ENCODE peak calls at places on chromosomes 11 and 22, in nine cellular contexts. I is esophagus squamous epithelium, C is MM.1S, K is suprapubic skin, Z is neural progenitor cell, O is ovary, E is H9, F is left ventricle myocardium inferior, U is sigmoid colon. P is an unnamed sample. For H3K4me1, the result is how much of the 10 kb centered on the place peaks cover.

GRCh38 chr11:74366576-74366975 is 31.7 kb downstream of the PGM2L1 start:
- DNase-seq in I (no peak), C (no peak), K (no peak), Z (peak), O (no peak), E (no peak), F (no peak), U (no peak), P (no peak)

GRCh38 chr22:20805972-20806471 is 32.1 kb downstream of the SERPIND1 start:
- DNase-seq in I (no peak), C (no peak), K (peak), Z (no peak), O (no peak), E (no peak), F (no peak), U (no peak), P (no peak)

GRCh38 chr22:41830174-41830573 is 2.7 kb upstream of the SREBF2 start:
- DNase-seq in I (no peak), C (no peak), K (no peak), Z (no peak), O (no peak), E (peak), F (no peak), U (no peak), P (no peak)

GRCh38 chr11:44978279-44978960 is 27.7 kb upstream of the TP53I11 start:
- DNase-seq in I (no peak), C (no peak), K (no peak), Z (no peak), O (no peak), E (no peak), F (no peak), U (no peak), P (no peak)

GRCh38 chr11:61976420-61976800 is 9.0 kb upstream of the FTH1 start:
- DNase-seq in I (no peak), C (no peak), K (no peak), Z (no peak), O (no peak), E (no peak), F (no peak), U (no peak), P (no peak)

GRCh38 chr22:41401781-41402648 is 20.3 kb downstream of the TEF start:
- DNase-seq in I (no peak), C (no peak), K (no peak), Z (peak), O (peak), E (no peak), F (peak), U (peak), P (peak)

GRCh38 chr22:36816635-36817428 is at the start of gene PVALB:
- DNase-seq in I (no peak), C (peak), K (no peak), Z (peak), O (peak), E (no peak), F (peak), U (no peak), P (peak)

GRCh38 chr11:47143322-47143721 is 33.4 kb downstream of the ARFGAP2 start:
- DNase-seq in I (no peak), C (no peak), K (no peak), Z (no peak), O (no peak), E (no peak), F (peak), U (peak), P (no peak)

GRCh38 chr11:22703040-22703439 is 36.6 kb downstream of the GAS2 start:
- DNase-seq in I (no peak), C (no peak), K (no peak), Z (peak), O (no peak), E (no peak), F (no peak), U (no peak), P (peak)

GRCh38 chr11:99632969-99633368 is 612.2 kb downstream of the CNTN5 start:
- DNase-seq in I (no peak), C (no peak), K (no peak), Z (no peak), O (no peak), E (no peak), F (no peak), U (no peak), P (no peak)

GRCh38 chr22:36563444-36563843 is 34.5 kb upstream of the EIF3D start:
- DNase-seq in I (no peak), C (no peak), K (no peak), Z (no peak), O (no peak), E (no peak), F (no peak), U (no peak), P (no peak)

GRCh38 chr11:30729187-30729713 is 143.1 kb upstream of the MPPED2 start:
- DNase-seq in I (no peak), C (no peak), K (no peak), Z (no peak), O (no peak), E (no peak), F (no peak), U (no peak), P (no peak)

GRCh38 chr11:19982761-19983495 is 177.3 kb downstream of the DBX1 start:
- DNase-seq in I (no peak), C (no peak), K (no peak), Z (no peak), O (no peak), E (no peak), F (no peak), U (no peak), P (no peak)

GRCh38 chr22:19470010-19470409 is 9.0 kb downstream of the UFD1 start:
- DNase-seq in I (no peak), C (no peak), K (no peak), Z (no peak), O (no peak), E (no peak), F (no peak), U (no peak), P (no peak)

GRCh38 chr22:21444701-21445436 is 22.3 kb upstream of the TMEM191C start:
- DNase-seq in I (no peak), C (no peak), K (peak), Z (no peak), O (peak), E (peak), F (no peak), U (peak), P (no peak)

GRCh38 chr11:17991799-17992433 is 20.9 kb downstream of the SERGEF start:
- DNase-seq in I (no peak), C (peak), K (no peak), Z (peak), O (peak), E (no peak), F (no peak), U (no peak), P (peak)

GRCh38 chr22:42939451-42939881 is 75.5 kb downstream of the PACSIN2 start:
- DNase-seq in I (no peak), C (no peak), K (no peak), Z (no peak), O (no peak), E (no peak), F (no peak), U (no peak), P (no peak)
- H3K4me1 ChIP-seq in I (half or more), C (under half), K (half or more), Z (under half), O (under half), E (under half), F (half or more), U (under half), P (under half)

GRCh38 chr11:124756753-124757227 is 4.7 kb upstream of the VSIG2 start:
- DNase-seq in I (no peak), C (no peak), K (no peak), Z (no peak), O (no peak), E (no peak), F (no peak), U (no peak), P (no peak)

GRCh38 chr11:124759268-124760204 is 2.6 kb downstream of the ESAM start:
- DNase-seq in I (no peak), C (no peak), K (peak), Z (peak), O (no peak), E (peak), F (peak), U (no peak), P (no peak)

GRCh38 chr11:124756033-124756752 is 4.1 kb upstream of the VSIG2 start:
- DNase-seq in I (no peak), C (no peak), K (no peak), Z (no peak), O (no peak), E (no peak), F (no peak), U (no peak), P (no peak)

GRCh38 chr11:124758355-124759267 is 3.5 kb downstream of the ESAM start:
- DNase-seq in I (no peak), C (peak), K (peak), Z (peak), O (peak), E (peak), F (peak), U (peak), P (peak)

GRCh38 chr11:124757320-124757719 is 4.8 kb downstream of the ESAM start:
- DNase-seq in I (no peak), C (no peak), K (no peak), Z (no peak), O (no peak), E (no peak), F (no peak), U (no peak), P (no peak)
- H3K4me1 ChIP-seq in I (half or more), C (under half), K (under half), Z (under half), O (under half), E (under half), F (half or more), U (under half), P (under half)

GRCh38 chr11:13681470-13681869 is 13.0 kb downstream of the FAR1 start:
- DNase-seq in I (no peak), C (no peak), K (no peak), Z (no peak), O (no peak), E (no peak), F (no peak), U (no peak), P (peak)
- H3K4me1 ChIP-seq in I (half or more), C (under half), K (under half), Z (under half), O (under half), E (under half), F (half or more), U (under half), P (under half)

GRCh38 chr11:118620529-118621070 is 13.2 kb downstream of the PHLDB1 start:
- DNase-seq in I (no peak), C (no peak), K (no peak), Z (no peak), O (no peak), E (peak), F (peak), U (no peak), P (no peak)
- H3K4me1 ChIP-seq in I (half or more), C (under half), K (half or more), Z (half or more), O (under half), E (under half), F (half or more), U (under half), P (under half)

DNA sequence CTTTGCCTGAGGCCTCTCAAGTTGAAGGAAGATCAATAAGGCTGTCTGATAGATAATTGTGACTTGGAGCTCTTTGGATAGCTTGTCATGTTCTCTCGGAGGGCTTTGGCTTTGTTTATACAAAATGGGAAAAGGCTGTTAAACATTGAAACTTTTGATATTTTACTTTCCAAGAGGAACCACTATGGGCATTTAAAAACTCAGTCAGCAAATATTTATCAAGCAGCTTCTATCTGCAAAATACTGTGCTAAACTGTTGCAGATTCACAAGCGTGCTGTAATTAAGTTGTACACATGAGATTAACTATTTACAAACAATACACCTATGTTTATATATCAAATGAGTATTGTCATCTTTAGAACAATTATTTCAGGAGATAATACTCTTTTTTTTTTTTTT is 34.5 kb upstream of the SORL1 start:
- DNase-seq in I (no peak), C (no peak), K (no peak), Z (no peak), O (no peak), E (no peak), F (no peak), U (no peak), P (no peak)
- H3K4me1 ChIP-seq in I (under half), C (under half), K (under half), Z (under half), O (under half), E (under half), F (under half), U (under half), P (under half)

DNA sequence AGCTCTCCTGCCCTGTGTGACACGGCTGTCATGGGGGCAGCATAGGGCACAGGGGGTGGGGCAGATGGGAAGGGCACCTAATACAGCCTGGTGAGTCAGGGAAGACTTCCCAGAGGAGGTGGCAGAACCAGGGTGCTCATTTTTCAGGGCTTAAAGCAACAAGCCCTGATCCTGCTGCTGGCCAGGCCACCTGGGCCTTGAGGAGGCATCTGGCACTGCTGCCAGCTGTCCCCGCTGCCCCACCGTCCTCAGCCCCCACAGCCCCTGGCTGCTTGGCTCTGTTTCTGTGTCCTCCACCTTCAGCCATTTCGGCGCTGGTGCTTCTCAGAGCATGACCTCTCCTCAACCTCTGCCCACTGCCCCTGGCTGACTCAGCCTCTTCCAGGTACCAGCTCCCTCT is 4.3 kb downstream of the MAP3K11 start:
- DNase-seq in I (no peak), C (no peak), K (no peak), Z (no peak), O (peak), E (no peak), F (no peak), U (no peak), P (peak)
- H3K4me1 ChIP-seq in I (half or more), C (under half), K (half or more), Z (under half), O (under half), E (under half), F (half or more), U (under half), P (under half)

GRCh38 chr11:842370-843002 is at the start of the genes POLR2L and TSPAN4:
- DNase-seq in I (peak), C (peak), K (peak), Z (peak), O (peak), E (peak), F (peak), U (peak), P (peak)

GRCh38 chr11:843818-844692 is 1.4 kb downstream of the TSPAN4 start:
- DNase-seq in I (no peak), C (no peak), K (peak), Z (peak), O (peak), E (peak), F (peak), U (peak), P (peak)

GRCh38 chr11:841981-842369 is 354 bp downstream of the POLR2L start:
- DNase-seq in I (no peak), C (no peak), K (no peak), Z (no peak), O (no peak), E (no peak), F (no peak), U (no peak), P (no peak)

GRCh38 chr11:844693-845644 is 2.3 kb downstream of the TSPAN4 start:
- DNase-seq in I (no peak), C (no peak), K (peak), Z (peak), O (peak), E (peak), F (peak), U (peak), P (no peak)

DNA sequence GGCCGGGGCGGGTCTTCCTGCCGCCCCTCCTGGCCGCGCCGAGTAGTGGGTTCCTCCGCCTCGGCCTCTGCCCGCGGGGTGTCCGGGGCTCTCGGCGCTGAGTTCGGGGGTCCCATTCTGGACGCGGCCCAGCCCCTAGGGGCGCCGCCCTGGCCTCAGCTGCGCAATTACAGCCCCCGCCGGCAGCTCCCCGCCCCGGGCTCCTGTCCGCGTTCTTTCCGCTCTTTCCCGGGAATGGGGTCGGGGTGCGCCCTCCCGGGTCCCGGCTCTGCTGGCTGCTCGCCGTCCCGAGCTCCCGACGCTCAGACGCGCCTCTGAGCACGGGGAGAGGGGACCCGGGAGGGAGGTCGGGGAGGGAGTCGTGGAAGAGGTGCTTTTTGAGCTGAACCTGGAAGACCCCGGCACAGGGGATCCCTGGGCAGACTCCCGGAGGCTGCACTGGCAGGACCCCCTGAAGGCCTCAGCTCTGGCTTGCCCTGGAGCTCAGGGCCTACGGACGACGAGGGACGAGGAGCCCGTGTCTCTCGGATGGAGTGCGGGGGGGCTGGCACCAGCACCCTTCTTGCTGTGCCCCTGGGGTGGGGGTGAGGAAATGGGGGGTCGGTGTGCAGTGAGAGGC is 543 bp downstream of the TSPAN4 start:
- DNase-seq in I (no peak), C (no peak), K (no peak), Z (no peak), O (no peak), E (no peak), F (no peak), U (no peak), P (no peak)
- H3K4me1 ChIP-seq in I (half or more), C (under half), K (half or more), Z (under half), O (under half), E (under half), F (half or more), U (under half), P (under half)

GRCh38 chr22:49727191-49727880 is 100.3 kb downstream of the BRD1 start:
- DNase-seq in I (no peak), C (no peak), K (no peak), Z (no peak), O (no peak), E (no peak), F (no peak), U (no peak), P (no peak)
- H3K4me1 ChIP-seq in I (under half), C (under half), K (under half), Z (under half), O (under half), E (under half), F (under half), U (under half), P (under half)

GRCh38 chr11:118628432-118628831 is 21.0 kb downstream of the PHLDB1 start:
- DNase-seq in I (no peak), C (no peak), K (no peak), Z (no peak), O (no peak), E (no peak), F (peak), U (no peak), P (no peak)

GRCh38 chr11:118625976-118626375 is 18.6 kb downstream of the PHLDB1 start:
- DNase-seq in I (no peak), C (no peak), K (no peak), Z (peak), O (no peak), E (peak), F (no peak), U (no peak), P (no peak)

GRCh38 chr11:118628861-118629549 is 21.6 kb downstream of the PHLDB1 start:
- DNase-seq in I (no peak), C (no peak), K (no peak), Z (no peak), O (no peak), E (no peak), F (no peak), U (no peak), P (no peak)

GRCh38 chr11:118628031-118628430 is 20.6 kb downstream of the PHLDB1 start:
- DNase-seq in I (no peak), C (no peak), K (no peak), Z (no peak), O (no peak), E (no peak), F (no peak), U (no peak), P (no peak)

DNA sequence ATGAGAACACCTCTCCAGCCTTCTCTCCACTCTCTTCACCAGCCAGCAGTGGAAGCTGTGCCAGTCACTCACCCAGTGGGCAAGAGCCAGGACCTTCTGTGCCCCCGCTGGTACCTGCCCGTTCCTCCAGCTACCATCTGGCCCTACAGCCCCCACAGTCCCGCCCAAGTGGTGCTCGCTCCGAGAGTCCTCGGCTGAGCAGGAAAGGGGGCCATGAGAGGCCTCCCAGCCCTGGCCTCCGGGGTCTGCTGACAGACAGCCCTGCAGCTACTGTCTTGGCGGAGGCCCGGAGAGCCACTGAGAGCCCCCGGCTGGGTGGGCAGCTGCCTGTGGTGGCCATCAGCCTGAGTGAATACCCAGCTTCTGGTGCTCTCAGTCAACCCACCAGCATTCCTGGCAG is 20.2 kb downstream of the PHLDB1 start:
- DNase-seq in I (no peak), C (no peak), K (no peak), Z (no peak), O (no peak), E (no peak), F (no peak), U (no peak), P (no peak)
- H3K4me1 ChIP-seq in I (half or more), C (under half), K (half or more), Z (under half), O (under half), E (under half), F (half or more), U (under half), P (under half)

GRCh38 chr11:56273854-56274253 is at the start of gene OR5T1:
- DNase-seq in I (no peak), C (no peak), K (no peak), Z (no peak), O (no peak), E (no peak), F (no peak), U (no peak), P (no peak)

DNA sequence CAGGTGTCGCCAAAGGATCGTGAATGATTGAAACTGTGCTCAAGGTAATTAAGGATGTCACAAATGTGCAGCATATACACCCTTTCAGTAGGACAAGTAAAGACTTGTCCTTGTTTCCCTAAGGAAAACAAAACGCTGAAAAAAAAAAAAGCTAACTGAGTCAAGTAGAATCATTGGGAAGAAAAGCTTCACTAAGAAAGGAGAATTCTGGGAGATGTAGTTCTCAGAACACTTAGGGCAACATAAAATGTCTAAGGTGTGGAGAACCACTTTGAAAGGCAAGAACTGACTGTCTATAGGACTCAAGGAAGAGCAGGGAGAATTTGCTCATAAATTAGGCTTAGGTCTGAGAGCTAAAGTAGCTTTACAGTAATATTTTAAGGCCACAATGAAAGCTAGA is 2.9 kb upstream of the OR5T1 start:
- DNase-seq in I (no peak), C (no peak), K (no peak), Z (no peak), O (no peak), E (no peak), F (no peak), U (no peak), P (no peak)
- H3K4me1 ChIP-seq in I (under half), C (under half), K (under half), Z (under half), O (under half), E (under half), F (under half), U (under half), P (under half)

P was measured in small intestine.